ENCODE peak calls at places on chromosomes 5 and 9, in five cellular contexts. D is OCI-LY7, H is cardiac fibroblast, Y is astrocyte of the spinal cord, M is dorsolateral prefrontal cortex. I is an unnamed sample.
A peak's percentile ranks its signal among the peaks of the same experiment; 100 is the strongest.

GRCh38 chr5:180128671-180129261 is 57.2 kb upstream of the RNF130 start:
- DNase-seq in D (no peak), H (no peak), Y (no peak), M (no peak), I (no peak)

GRCh38 chr5:171845857-171846785 is 60.5 kb downstream of the SMIM23 start:
- DNase-seq in D (no peak), H (peak; percentile 26), Y (no peak), M (no peak), I (no peak)

GRCh38 chr5:72453260-72453775 is 53.9 kb downstream of the ZNF366 start:
- DNase-seq in D (no peak), H (peak; percentile 50), Y (no peak), M (no peak), I (no peak)

GRCh38 chr5:8884029-8884428 is 661.8 kb downstream of the SEMA5A start:
- DNase-seq in D (no peak), H (no peak), Y (no peak), M (no peak), I (no peak)

GRCh38 chr9:117092582-117092981 is 322.3 kb downstream of the ASTN2 start:
- DNase-seq in D (no peak), H (peak; percentile 36), Y (peak; percentile 9), M (no peak), I (no peak)

GRCh38 chr9:117091529-117091928 is 323.3 kb downstream of the ASTN2 start:
- DNase-seq in D (no peak), H (no peak), Y (no peak), M (no peak), I (no peak)

GRCh38 chr9:105883847-105884246 is 189.5 kb downstream of the TMEM38B start:
- DNase-seq in D (no peak), H (no peak), Y (no peak), M (no peak), I (peak; percentile 71)

GRCh38 chr9:114272739-114273431 is 50.0 kb upstream of the ORM1 start:
- DNase-seq in D (no peak), H (no peak), Y (no peak), M (peak; percentile 22), I (no peak)

GRCh38 chr5:71475788-71476384 is 20.4 kb downstream of the BDP1 start:
- DNase-seq in D (peak; percentile 40), H (peak; percentile 42), Y (peak; percentile 32), M (no peak), I (peak; percentile 9)

GRCh38 chr5:174945853-174946252 is 221.5 kb downstream of the MSX2 start:
- DNase-seq in D (no peak), H (no peak), Y (no peak), M (no peak), I (no peak)

GRCh38 chr5:102771435-102771834 is 16.3 kb downstream of the PAM start:
- DNase-seq in D (no peak), H (peak; percentile 43), Y (no peak), M (no peak), I (no peak)

GRCh38 chr5:171426266-171426665 is 6.8 kb downstream of the FGF18 start:
- DNase-seq in D (no peak), H (no peak), Y (no peak), M (no peak), I (no peak)

GRCh38 chr5:83321656-83322055 is 149.9 kb upstream of the VCAN start:
- DNase-seq in D (no peak), H (peak; percentile 31), Y (no peak), M (no peak), I (no peak)

GRCh38 chr9:105050296-105050695 is 122.3 kb upstream of the ABCA1 start:
- DNase-seq in D (no peak), H (no peak), Y (no peak), M (no peak), I (no peak)

GRCh38 chr5:91296691-91297143 is 86.4 kb downstream of the ARRDC3 start:
- DNase-seq in D (no peak), H (peak; percentile 77), Y (peak; percentile 80), M (no peak), I (no peak)

GRCh38 chr5:149118463-149118862 is 22.8 kb upstream of the ABLIM3 start:
- DNase-seq in D (no peak), H (no peak), Y (no peak), M (no peak), I (no peak)

GRCh38 chr9:98081477-98082219 is 25.1 kb downstream of the NANS start:
- DNase-seq in D (no peak), H (peak; percentile 40), Y (no peak), M (no peak), I (no peak)

GRCh38 chr5:142587354-142587965 is 98.4 kb downstream of the FGF1 start:
- DNase-seq in D (peak; percentile 46), H (peak; percentile 56), Y (peak; percentile 26), M (no peak), I (peak; percentile 40)

GRCh38 chr9:124776952-124777645 is at the start of gene OLFML2A:
- DNase-seq in D (peak; percentile 69), H (no peak), Y (peak; percentile 38), M (no peak), I (peak; percentile 24)

GRCh38 chr5:16807475-16807874 is 128.6 kb downstream of the MYO10 start:
- DNase-seq in D (no peak), H (peak; percentile 47), Y (no peak), M (no peak), I (no peak)

GRCh38 chr9:74478606-74479005 is 18.5 kb upstream of the RORB start:
- DNase-seq in D (no peak), H (no peak), Y (no peak), M (no peak), I (no peak)

GRCh38 chr9:12813960-12814876 is 39.4 kb downstream of the LURAP1L start:
- DNase-seq in D (no peak), H (peak; percentile 95), Y (peak; percentile 99), M (no peak), I (peak; percentile 53)

DNA sequence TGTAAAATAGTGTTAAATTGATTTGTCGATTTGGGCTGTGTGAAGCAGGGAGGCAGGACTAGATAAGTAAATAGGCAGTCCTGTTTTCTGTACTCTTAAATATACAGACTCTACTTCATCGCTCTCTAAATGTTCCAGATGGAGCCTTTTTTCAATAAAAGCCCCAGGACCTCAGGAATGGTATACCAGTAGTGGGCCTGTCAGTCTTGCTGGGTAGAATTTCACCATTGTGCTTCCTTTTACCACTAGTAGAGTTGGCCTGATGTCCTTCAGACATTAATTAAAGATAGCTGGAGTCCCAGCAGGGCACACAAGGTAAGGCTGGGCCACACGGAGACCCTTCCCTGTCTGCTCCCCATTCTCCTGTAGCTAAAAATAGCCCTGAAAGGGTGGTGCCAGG is 6.0 kb downstream of the SNX18 start:
- DNase-seq in D (no peak), H (no peak), Y (no peak), M (no peak), I (no peak)
- H3K4me3 ChIP-seq in D (no peak overlapping the region), H (no peak overlapping the region), Y (no peak overlapping the region), M (peak overlapping the region; percentile 12), I (no peak overlapping the region)

GRCh38 chr5:10424124-10424731 is 17.5 kb upstream of the ROPN1L start:
- DNase-seq in D (peak; percentile 64), H (peak; percentile 68), Y (peak; percentile 47), M (no peak), I (peak; percentile 54)
- TF ChIP-seq CTCF in D (peak; percentile 80), H (peak; percentile 52), Y (peak; percentile 68), M (peak; percentile 71), I (peak; percentile 35)

GRCh38 chr5:59187772-59188347 is 605.0 kb downstream of the RAB3C start:
- DNase-seq in D (no peak), H (peak; percentile 66), Y (peak; percentile 50), M (no peak), I (no peak)
- H3K4me3 ChIP-seq in D (no peak overlapping the region), H (peak overlapping the region; percentile 9), Y (peak overlapping the region; percentile 11), M (peak overlapping the region; percentile 14), I (no peak overlapping the region)

GRCh38 chr5:136805466-136805865 is 440.1 kb upstream of the TRPC7 start:
- DNase-seq in D (no peak), H (no peak), Y (no peak), M (no peak), I (no peak)

GRCh38 chr5:136802382-136802781 is 437.0 kb upstream of the TRPC7 start:
- DNase-seq in D (peak; percentile 34), H (peak; percentile 60), Y (peak; percentile 45), M (no peak), I (no peak)

GRCh38 chr5:136799806-136800372 is 434.5 kb upstream of the TRPC7 start:
- DNase-seq in D (no peak), H (no peak), Y (no peak), M (no peak), I (no peak)
- TF ChIP-seq CTCF in D (no peak), H (no peak), Y (no peak), M (no peak), I (no peak)

GRCh38 chr5:122073023-122073422 is 5.0 kb downstream of the LOX start:
- DNase-seq in D (no peak), H (no peak), Y (no peak), M (no peak), I (no peak)
- H3K4me3 ChIP-seq in D (no peak overlapping the region), H (no peak overlapping the region), Y (peak overlapping the region; percentile 17), M (no peak overlapping the region), I (no peak overlapping the region)

GRCh38 chr9:11618241-11618805 is 1005.5 kb upstream of the PTPRD start:
- DNase-seq in D (no peak), H (no peak), Y (no peak), M (no peak), I (no peak)
- TF ChIP-seq CTCF in D (no peak), H (no peak), Y (no peak), M (no peak), I (no peak)

GRCh38 chr5:168174376-168174775 is 117.1 kb upstream of the WWC1 start:
- DNase-seq in D (no peak), H (no peak), Y (no peak), M (no peak), I (peak; percentile 81)
- H3K4me3 ChIP-seq in D (no peak overlapping the region), H (no peak overlapping the region), Y (no peak overlapping the region), M (no peak overlapping the region), I (no peak overlapping the region)

GRCh38 chr5:132777209-132778069 is at the start of gene SEPTIN8:
- DNase-seq in D (peak; percentile 31), H (peak; percentile 42), Y (no peak), M (no peak), I (peak; percentile 54)

GRCh38 chr5:132776932-132777208 is 169 bp downstream of the SEPTIN8 start:
- DNase-seq in D (no peak), H (no peak), Y (no peak), M (no peak), I (no peak)

GRCh38 chr5:132774896-132775295 is 2.1 kb downstream of the SEPTIN8 start:
- DNase-seq in D (no peak), H (no peak), Y (no peak), M (no peak), I (no peak)

GRCh38 chr5:132775439-132776076 is 1.5 kb downstream of the SEPTIN8 start:
- DNase-seq in D (no peak), H (no peak), Y (no peak), M (no peak), I (no peak)

GRCh38 chr5:132776077-132776931 is 735 bp downstream of the SEPTIN8 start:
- DNase-seq in D (no peak), H (peak; percentile 43), Y (no peak), M (peak; percentile 69), I (no peak)
- TF ChIP-seq CTCF in D (no peak), H (no peak), Y (no peak), M (no peak), I (no peak)

GRCh38 chr9:91945277-91946074 is 4.6 kb downstream of the ROR2 start:
- DNase-seq in D (no peak), H (peak; percentile 87), Y (peak; percentile 52), M (no peak), I (no peak)
- H3K4me3 ChIP-seq in D (no peak overlapping the region), H (no peak overlapping the region), Y (no peak overlapping the region), M (no peak overlapping the region), I (no peak overlapping the region)

GRCh38 chr9:108933641-108934322 is at the start of gene ELP1:
- DNase-seq in D (peak; percentile 95), H (peak; percentile 95), Y (peak; percentile 96), M (peak; percentile 91), I (peak; percentile 94)
- TF ChIP-seq CTCF in D (peak; percentile 62), H (peak; percentile 39), Y (peak; percentile 47), M (peak; percentile 36), I (peak; percentile 19)

I was measured in GM12865.